ENCODE peak calls at places on chromosomes 4 and X, in seven cellular contexts. One of them, this sample, is unnamed.

GRCh38 chr4:39699676-39700409 is 1.9 kb downstream of the UBE2K start:
- DNase-seq in stomach: no peak
- DNase-seq in OCI-LY7: peak
- DNase-seq in neural progenitor cell: no peak
- DNase-seq in GM12865: no peak
- DNase-seq in A549: no peak
- DNase-seq in ovary: no peak
- DNase-seq in this sample: no peak

GRCh38 chrX:150421816-150422215 is 58.7 kb downstream of the MAMLD1 start:
- DNase-seq in A549: no peak
- DNase-seq in stomach: no peak
- DNase-seq in GM12865: no peak
- DNase-seq in OCI-LY7: no peak
- DNase-seq in ovary: peak
- DNase-seq in neural progenitor cell: no peak
- DNase-seq in this sample: no peak

GRCh38 chr4:84578540-84579409 is 4.2 kb upstream of the CDS1 start:
- DNase-seq in GM12865: peak
- DNase-seq in neural progenitor cell: peak
- DNase-seq in ovary: no peak
- DNase-seq in stomach: no peak
- DNase-seq in A549: peak
- DNase-seq in OCI-LY7: peak
- DNase-seq in this sample: peak

GRCh38 chr4:93302310-93302709 is 526.2 kb upstream of the ATOH1 start:
- DNase-seq in stomach: no peak
- DNase-seq in ovary: no peak
- DNase-seq in neural progenitor cell: no peak
- DNase-seq in GM12865: no peak
- DNase-seq in A549: no peak
- DNase-seq in OCI-LY7: no peak
- DNase-seq in this sample: no peak

GRCh38 chr4:91436556-91436955 is 867.2 kb upstream of the GRID2 start:
- DNase-seq in ovary: no peak
- DNase-seq in neural progenitor cell: no peak
- DNase-seq in OCI-LY7: no peak
- DNase-seq in stomach: no peak
- DNase-seq in A549: no peak
- DNase-seq in GM12865: no peak
- DNase-seq in this sample: no peak

GRCh38 chr4:22339491-22339890 is 176.4 kb downstream of the ADGRA3 start:
- DNase-seq in stomach: no peak
- DNase-seq in OCI-LY7: no peak
- DNase-seq in A549: no peak
- DNase-seq in GM12865: no peak
- DNase-seq in neural progenitor cell: no peak
- DNase-seq in ovary: no peak
- DNase-seq in this sample: no peak

GRCh38 chrX:104136241-104137019 is 20.4 kb downstream of the SLC25A53 start:
- DNase-seq in stomach: peak
- DNase-seq in OCI-LY7: peak
- DNase-seq in A549: peak
- DNase-seq in neural progenitor cell: peak
- DNase-seq in ovary: peak
- DNase-seq in GM12865: peak
- DNase-seq in this sample: peak

GRCh38 chr4:133147922-133148689 is 988 bp upstream of the PCDH10 start:
- DNase-seq in OCI-LY7: no peak
- DNase-seq in stomach: no peak
- DNase-seq in ovary: no peak
- DNase-seq in neural progenitor cell: peak
- DNase-seq in GM12865: no peak
- DNase-seq in A549: peak
- DNase-seq in this sample: no peak

GRCh38 chr4:80986021-80986420 is 44.5 kb upstream of the BMP3 start:
- DNase-seq in stomach: no peak
- DNase-seq in neural progenitor cell: no peak
- DNase-seq in GM12865: no peak
- DNase-seq in OCI-LY7: no peak
- DNase-seq in A549: no peak
- DNase-seq in ovary: no peak
- DNase-seq in this sample: no peak

GRCh38 chr4:183256756-183257385 is 63.2 kb downstream of the CLDN22 start:
- DNase-seq in neural progenitor cell: peak
- DNase-seq in A549: peak
- DNase-seq in stomach: peak
- DNase-seq in GM12865: peak
- DNase-seq in ovary: peak
- DNase-seq in OCI-LY7: peak
- DNase-seq in this sample: no peak

GRCh38 chr4:25872851-25873631 is 10.3 kb upstream of the SEL1L3 start:
- DNase-seq in neural progenitor cell: no peak
- DNase-seq in A549: no peak
- DNase-seq in stomach: no peak
- DNase-seq in ovary: no peak
- DNase-seq in OCI-LY7: peak
- DNase-seq in GM12865: no peak
- DNase-seq in this sample: no peak

GRCh38 chr4:84573738-84574720 is 8.9 kb upstream of the CDS1 start:
- DNase-seq in stomach: no peak
- DNase-seq in OCI-LY7: no peak
- DNase-seq in A549: peak
- DNase-seq in GM12865: no peak
- DNase-seq in neural progenitor cell: no peak
- DNase-seq in ovary: no peak
- DNase-seq in this sample: no peak

GRCh38 chr4:39020130-39020529 is 12.1 kb downstream of the TMEM156 start:
- DNase-seq in stomach: no peak
- DNase-seq in A549: no peak
- DNase-seq in neural progenitor cell: no peak
- DNase-seq in ovary: no peak
- DNase-seq in GM12865: no peak
- DNase-seq in OCI-LY7: no peak
- DNase-seq in this sample: no peak

GRCh38 chrX:121902463-121902862 is 855.1 kb downstream of the GLUD2 start:
- DNase-seq in OCI-LY7: no peak
- DNase-seq in A549: no peak
- DNase-seq in ovary: no peak
- DNase-seq in neural progenitor cell: no peak
- DNase-seq in stomach: no peak
- DNase-seq in GM12865: peak
- DNase-seq in this sample: no peak

GRCh38 chr4:123352240-123352945 is 44.2 kb upstream of the SPRY1 start:
- DNase-seq in stomach: no peak
- DNase-seq in OCI-LY7: peak
- DNase-seq in ovary: no peak
- DNase-seq in neural progenitor cell: no peak
- DNase-seq in GM12865: no peak
- DNase-seq in A549: no peak
- DNase-seq in this sample: peak

GRCh38 chrX:81348388-81348787 is 146.5 kb downstream of the SH3BGRL start:
- DNase-seq in A549: no peak
- DNase-seq in stomach: no peak
- DNase-seq in OCI-LY7: no peak
- DNase-seq in GM12865: no peak
- DNase-seq in neural progenitor cell: no peak
- DNase-seq in ovary: no peak
- DNase-seq in this sample: no peak

GRCh38 chr4:39255266-39255665 is 72.9 kb downstream of the WDR19 start:
- DNase-seq in neural progenitor cell: peak
- DNase-seq in GM12865: no peak
- DNase-seq in OCI-LY7: no peak
- DNase-seq in ovary: no peak
- DNase-seq in A549: peak
- DNase-seq in stomach: no peak
- DNase-seq in this sample: no peak

GRCh38 chr4:153427363-153428071 is 38.6 kb upstream of the TMEM131L start:
- DNase-seq in stomach: no peak
- DNase-seq in ovary: no peak
- DNase-seq in GM12865: no peak
- DNase-seq in A549: no peak
- DNase-seq in OCI-LY7: peak
- DNase-seq in neural progenitor cell: no peak
- DNase-seq in this sample: no peak

GRCh38 chr4:153204247-153205027 is at the start of gene TRIM2:
- DNase-seq in OCI-LY7: no peak
- DNase-seq in neural progenitor cell: peak
- DNase-seq in A549: no peak
- DNase-seq in ovary: peak
- DNase-seq in stomach: peak
- DNase-seq in GM12865: no peak
- DNase-seq in this sample: no peak

GRCh38 chr4:14025093-14025492 is 397.6 kb upstream of the BOD1L1 start:
- DNase-seq in stomach: no peak
- DNase-seq in GM12865: no peak
- DNase-seq in ovary: no peak
- DNase-seq in A549: no peak
- DNase-seq in OCI-LY7: no peak
- DNase-seq in neural progenitor cell: no peak
- DNase-seq in this sample: no peak

GRCh38 chr4:148497258-148497657 is 55.0 kb upstream of the NR3C2 start:
- DNase-seq in ovary: no peak
- DNase-seq in neural progenitor cell: no peak
- DNase-seq in A549: no peak
- DNase-seq in OCI-LY7: peak
- DNase-seq in GM12865: no peak
- DNase-seq in stomach: no peak
- DNase-seq in this sample: no peak

GRCh38 chr4:105145059-105145912 is 1.4 kb upstream of the TET2 start:
- DNase-seq in neural progenitor cell: no peak
- DNase-seq in ovary: no peak
- DNase-seq in OCI-LY7: no peak
- DNase-seq in GM12865: peak
- DNase-seq in A549: no peak
- DNase-seq in stomach: no peak
- DNase-seq in this sample: no peak

GRCh38 chrX:151752847-151753246 is 18.3 kb downstream of the CNGA2 start:
- DNase-seq in ovary: no peak
- DNase-seq in OCI-LY7: no peak
- DNase-seq in stomach: no peak
- DNase-seq in A549: no peak
- DNase-seq in neural progenitor cell: no peak
- DNase-seq in GM12865: no peak
- DNase-seq in this sample: no peak

GRCh38 chr4:13522282-13523104 is 21.8 kb downstream of the NKX3-2 start:
- DNase-seq in GM12865: no peak
- DNase-seq in stomach: no peak
- DNase-seq in neural progenitor cell: no peak
- DNase-seq in OCI-LY7: no peak
- DNase-seq in A549: no peak
- DNase-seq in ovary: no peak
- DNase-seq in this sample: no peak

GRCh38 chr4:110055014-110055768 is 142.5 kb downstream of the EGF start:
- DNase-seq in OCI-LY7: no peak
- DNase-seq in GM12865: peak
- DNase-seq in ovary: no peak
- DNase-seq in stomach: no peak
- DNase-seq in neural progenitor cell: peak
- DNase-seq in A549: no peak
- DNase-seq in this sample: no peak

GRCh38 chr4:76388160-76388908 is 32.6 kb downstream of the CCDC158 start:
- DNase-seq in stomach: no peak
- DNase-seq in OCI-LY7: no peak
- DNase-seq in ovary: no peak
- DNase-seq in neural progenitor cell: no peak
- DNase-seq in GM12865: no peak
- DNase-seq in A549: peak
- DNase-seq in this sample: no peak

GRCh38 chr4:60531790-60532189 is 668.3 kb upstream of the ADGRL3 start:
- DNase-seq in OCI-LY7: no peak
- DNase-seq in A549: no peak
- DNase-seq in ovary: no peak
- DNase-seq in GM12865: no peak
- DNase-seq in stomach: no peak
- DNase-seq in neural progenitor cell: no peak
- DNase-seq in this sample: no peak

DNA sequence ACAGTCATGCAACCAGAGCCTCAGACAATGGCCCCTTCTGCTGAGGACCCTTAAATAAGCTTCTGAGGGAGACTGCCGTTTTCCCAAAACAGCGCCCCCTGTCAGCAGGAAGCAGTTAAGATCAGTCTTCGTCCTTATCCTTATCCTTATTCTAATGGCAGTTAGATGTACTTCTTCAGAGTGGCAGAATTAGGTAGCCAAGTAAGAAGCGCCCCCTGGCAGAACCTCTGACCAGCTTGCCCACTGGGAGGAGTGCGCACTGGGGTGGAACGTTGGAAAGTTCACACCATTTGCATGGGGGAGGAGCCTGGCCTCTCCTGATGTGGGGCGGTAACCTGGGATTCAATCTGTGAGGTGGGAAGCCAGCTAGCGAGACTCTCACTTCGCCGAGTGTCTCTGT is 133.6 kb upstream of the QRFPR start:
- DNase-seq in neural progenitor cell: peak
- DNase-seq in OCI-LY7: no peak
- DNase-seq in stomach: no peak
- DNase-seq in ovary: no peak
- DNase-seq in GM12865: no peak
- DNase-seq in A549: no peak
- DNase-seq in this sample: no peak
- TF ChIP-seq CTCF in neural progenitor cell: peak
- TF ChIP-seq CTCF in OCI-LY7: peak
- TF ChIP-seq CTCF in stomach: no peak
- TF ChIP-seq CTCF in ovary: no peak
- TF ChIP-seq CTCF in GM12865: peak
- TF ChIP-seq CTCF in A549: no peak
- TF ChIP-seq CTCF in this sample: no peak

GRCh38 chr4:101187837-101188236 is 159.5 kb downstream of the PPP3CA start:
- DNase-seq in OCI-LY7: peak
- DNase-seq in neural progenitor cell: no peak
- DNase-seq in stomach: no peak
- DNase-seq in A549: peak
- DNase-seq in ovary: no peak
- DNase-seq in GM12865: no peak
- DNase-seq in this sample: no peak
- TF ChIP-seq CTCF in OCI-LY7: peak
- TF ChIP-seq CTCF in neural progenitor cell: no peak
- TF ChIP-seq CTCF in stomach: no peak
- TF ChIP-seq CTCF in A549: peak
- TF ChIP-seq CTCF in ovary: no peak
- TF ChIP-seq CTCF in GM12865: no peak
- TF ChIP-seq CTCF in this sample: no peak

GRCh38 chrX:21382715-21383114 is 8.5 kb downstream of the CNKSR2 start:
- DNase-seq in A549: peak
- DNase-seq in stomach: no peak
- DNase-seq in neural progenitor cell: no peak
- DNase-seq in ovary: no peak
- DNase-seq in GM12865: no peak
- DNase-seq in OCI-LY7: no peak
- DNase-seq in this sample: no peak
- TF ChIP-seq CTCF in A549: no peak
- TF ChIP-seq CTCF in stomach: no peak
- TF ChIP-seq CTCF in neural progenitor cell: peak
- TF ChIP-seq CTCF in ovary: no peak
- TF ChIP-seq CTCF in GM12865: no peak
- TF ChIP-seq CTCF in OCI-LY7: peak
- TF ChIP-seq CTCF in this sample: no peak

DNA sequence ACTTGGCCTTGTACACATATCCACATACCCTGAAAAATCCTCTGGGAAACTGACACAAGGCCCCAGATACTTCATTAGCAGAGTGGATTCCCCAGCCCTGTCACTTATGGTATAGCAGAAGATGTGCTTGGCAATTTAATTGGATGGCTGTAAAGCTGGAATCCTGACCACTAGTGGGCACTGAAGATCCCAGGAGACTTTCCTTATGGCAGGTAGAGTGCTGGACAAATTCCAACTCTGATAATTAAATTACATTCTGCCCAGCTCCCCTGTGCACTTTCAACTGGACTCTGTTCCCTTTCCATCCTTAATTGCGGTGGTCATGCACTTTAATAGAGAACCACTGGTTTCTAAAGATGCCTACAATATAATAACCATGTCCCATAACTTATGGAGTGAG is 119.8 kb downstream of the DCK start:
- DNase-seq in ovary: no peak
- DNase-seq in neural progenitor cell: peak
- DNase-seq in OCI-LY7: peak
- DNase-seq in stomach: no peak
- DNase-seq in A549: peak
- DNase-seq in GM12865: no peak
- DNase-seq in this sample: no peak
- TF ChIP-seq CTCF in ovary: no peak
- TF ChIP-seq CTCF in neural progenitor cell: peak
- TF ChIP-seq CTCF in OCI-LY7: peak
- TF ChIP-seq CTCF in stomach: no peak
- TF ChIP-seq CTCF in A549: no peak
- TF ChIP-seq CTCF in GM12865: no peak
- TF ChIP-seq CTCF in this sample: no peak

This sample was measured in AG09319.